ENCODE peak calls at places on chromosome 17, in five cellular contexts. E is A549, D is WTC11, F is K562, T is H1. V is an unnamed sample.

GRCh38 chr17:42194133-42194899 is at the start of gene GHDC:
- DNase-seq in D (peak), E (peak), T (peak), F (peak), V (peak)

GRCh38 chr17:74963656-74964055 is 8.9 kb downstream of the HID1 start:
- DNase-seq in E (no peak), T (no peak), F (no peak), D (no peak), V (no peak)

GRCh38 chr17:37802061-37802460 is 57.2 kb upstream of the HNF1B start:
- DNase-seq in D (no peak), T (no peak), E (no peak), F (no peak), V (no peak)

GRCh38 chr17:40467281-40467867 is 24.1 kb downstream of the IGFBP4 start:
- DNase-seq in D (no peak), F (no peak), E (no peak), T (no peak), V (no peak)

GRCh38 chr17:14886200-14886739 is 378.9 kb downstream of the PMP22 start:
- DNase-seq in D (no peak), E (no peak), T (no peak), F (no peak), V (no peak)

GRCh38 chr17:70804161-70804560 is 634.8 kb downstream of the KCNJ2 start:
- DNase-seq in F (no peak), E (no peak), T (no peak), D (no peak), V (no peak)

GRCh38 chr17:19867654-19868395 is at the start of gene ULK2:
- DNase-seq in F (no peak), E (peak), D (peak), T (peak), V (peak)

GRCh38 chr17:66831383-66832220 is 3.3 kb upstream of the CACNG5 start:
- DNase-seq in F (no peak), D (no peak), T (no peak), E (no peak), V (no peak)

GRCh38 chr17:29147682-29148081 is 32.5 kb downstream of the MYO18A start:
- DNase-seq in D (no peak), E (no peak), T (no peak), F (no peak), V (no peak)
- TF ChIP-seq JUN in D (no peak), E (no peak), T (no peak), F (no peak), V (no peak)

DNA sequence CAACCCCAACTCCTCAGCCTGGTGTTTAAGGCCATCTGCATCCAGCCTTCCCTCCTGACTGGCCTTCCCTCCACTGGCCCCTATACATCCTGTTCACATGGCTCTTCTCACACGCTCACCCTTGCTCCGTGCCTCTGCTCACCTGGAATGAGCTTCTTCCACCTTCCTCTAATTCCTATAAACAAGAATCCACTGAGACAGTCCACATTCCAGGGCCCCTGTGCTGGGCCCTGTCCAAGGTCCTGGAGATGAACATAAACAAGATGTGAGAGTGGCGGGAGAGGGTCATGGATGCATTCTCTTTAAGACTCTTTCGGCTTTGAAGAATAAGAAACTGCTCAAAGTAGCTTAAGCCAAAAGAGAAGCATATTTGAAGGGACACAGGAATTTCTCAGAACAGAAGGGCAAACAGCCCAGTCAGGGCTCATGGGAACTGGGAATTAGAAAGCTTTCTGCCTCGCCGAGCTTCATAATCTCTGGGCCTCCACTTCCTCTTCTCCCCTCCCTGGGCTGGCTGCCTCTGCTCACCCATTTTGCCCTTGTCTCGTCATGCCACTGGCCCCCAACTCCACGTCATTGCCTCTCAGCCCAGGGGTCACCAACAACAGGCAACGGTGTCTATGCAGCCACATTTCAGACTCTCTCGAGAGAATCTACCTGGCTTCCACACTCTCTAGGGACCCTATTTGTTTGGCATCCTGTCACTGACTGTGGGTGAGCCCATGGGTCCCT is 13.5 kb downstream of the SPPL2C start:
- DNase-seq in T (peak), E (no peak), D (peak), F (peak), V (peak)
- TF ChIP-seq JUN in T (no peak), E (no peak), D (peak), F (no peak), V (no peak)

GRCh38 chr17:81961087-81961514 is at the start of gene NOTUM:
- DNase-seq in F (peak), D (peak), T (peak), E (peak), V (no peak)

GRCh38 chr17:81960130-81960958 is 643 bp downstream of the NOTUM start:
- DNase-seq in E (no peak), D (no peak), T (peak), F (peak), V (no peak)

GRCh38 chr17:81957691-81958432 is 3.1 kb downstream of the NOTUM start:
- DNase-seq in D (no peak), E (no peak), T (no peak), F (no peak), V (no peak)

GRCh38 chr17:81958633-81959342 is 2.2 kb downstream of the NOTUM start:
- DNase-seq in T (no peak), F (peak), D (no peak), E (no peak), V (no peak)

GRCh38 chr17:81959362-81960129 is 1.4 kb downstream of the NOTUM start:
- DNase-seq in F (peak), E (peak), T (peak), D (peak), V (peak)
- TF ChIP-seq JUN in F (peak), E (no peak), T (no peak), D (no peak), V (no peak)

GRCh38 chr17:65219124-65219523 is 82.0 kb downstream of the RGS9 start:
- DNase-seq in F (no peak), D (no peak), E (no peak), T (no peak), V (no peak)
- TF ChIP-seq JUN in F (no peak), D (no peak), E (no peak), T (no peak), V (no peak)

DNA sequence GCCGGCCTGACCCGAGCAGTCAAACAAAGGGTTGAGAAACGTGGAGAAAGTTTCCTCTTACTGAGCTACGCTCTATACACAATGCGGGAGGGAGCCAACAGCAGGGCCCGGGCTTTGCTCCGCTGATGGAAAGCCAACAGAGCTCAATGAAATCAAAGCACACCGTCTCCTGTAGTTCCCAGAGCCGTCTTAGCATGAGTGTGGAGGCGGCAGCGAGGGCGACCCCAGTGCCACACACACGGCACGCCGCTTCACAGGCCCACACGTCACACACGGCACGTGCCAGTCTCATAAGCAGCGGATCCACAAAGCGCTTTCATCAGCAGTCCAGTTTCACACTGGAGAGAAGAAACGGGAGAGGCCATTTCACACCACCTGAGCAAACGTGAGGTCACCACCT is 34.7 kb downstream of the CYB5D2 start:
- DNase-seq in F (no peak), E (no peak), T (no peak), D (no peak), V (no peak)
- TF ChIP-seq JUN in F (no peak), E (no peak), T (no peak), D (no peak), V (no peak)

DNA sequence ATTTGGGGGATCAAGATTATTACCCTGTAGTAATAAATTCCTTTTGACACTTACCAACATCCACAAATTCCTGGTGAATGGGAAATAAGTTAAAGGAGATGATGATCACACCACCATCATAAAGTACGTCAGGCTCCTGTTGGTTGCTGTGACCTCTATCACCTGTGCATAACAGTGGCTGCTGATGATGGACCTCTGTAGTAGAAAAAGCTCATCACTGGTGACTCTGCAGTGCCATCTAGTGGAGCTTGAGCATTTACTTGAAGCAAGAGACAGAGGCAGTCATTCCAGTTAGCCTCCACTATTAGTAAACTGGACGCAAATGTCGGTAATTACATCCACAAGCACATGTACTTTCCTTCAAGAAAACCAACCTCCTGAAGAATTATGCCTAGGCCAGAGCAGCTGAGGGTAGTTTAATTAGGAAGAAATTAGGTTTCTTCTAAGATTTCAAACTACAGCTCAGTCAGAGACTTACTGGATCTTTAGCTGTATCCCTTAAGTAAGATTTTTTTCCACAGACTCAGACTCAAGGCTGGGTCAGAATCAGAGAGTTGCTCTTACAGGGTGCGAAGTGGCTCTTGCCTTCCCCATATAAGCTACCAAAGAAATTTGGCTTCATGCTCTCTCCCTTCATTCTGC is 39.3 kb downstream of the CYB561 start:
- DNase-seq in T (peak), F (peak), E (peak), D (peak), V (peak)
- TF ChIP-seq JUN in T (no peak), F (no peak), E (no peak), D (no peak), V (no peak)

GRCh38 chr17:49728425-49728824 is 20.7 kb upstream of the SLC35B1 start:
- DNase-seq in E (no peak), F (no peak), T (no peak), D (no peak), V (no peak)

GRCh38 chr17:49729074-49729473 is 21.3 kb upstream of the SLC35B1 start:
- DNase-seq in F (no peak), D (no peak), T (no peak), E (no peak), V (no peak)

GRCh38 chr17:49727353-49727752 is 19.6 kb upstream of the SLC35B1 start:
- DNase-seq in T (no peak), D (no peak), E (no peak), F (no peak), V (no peak)

GRCh38 chr17:49730787-49731441 is 23.1 kb upstream of the SLC35B1 start:
- DNase-seq in E (no peak), F (no peak), D (no peak), T (no peak), V (no peak)

GRCh38 chr17:49730078-49730786 is 22.5 kb upstream of the SLC35B1 start:
- DNase-seq in T (no peak), E (no peak), D (no peak), F (no peak), V (peak)
- TF ChIP-seq JUN in T (no peak), E (no peak), D (no peak), F (no peak), V (no peak)

DNA sequence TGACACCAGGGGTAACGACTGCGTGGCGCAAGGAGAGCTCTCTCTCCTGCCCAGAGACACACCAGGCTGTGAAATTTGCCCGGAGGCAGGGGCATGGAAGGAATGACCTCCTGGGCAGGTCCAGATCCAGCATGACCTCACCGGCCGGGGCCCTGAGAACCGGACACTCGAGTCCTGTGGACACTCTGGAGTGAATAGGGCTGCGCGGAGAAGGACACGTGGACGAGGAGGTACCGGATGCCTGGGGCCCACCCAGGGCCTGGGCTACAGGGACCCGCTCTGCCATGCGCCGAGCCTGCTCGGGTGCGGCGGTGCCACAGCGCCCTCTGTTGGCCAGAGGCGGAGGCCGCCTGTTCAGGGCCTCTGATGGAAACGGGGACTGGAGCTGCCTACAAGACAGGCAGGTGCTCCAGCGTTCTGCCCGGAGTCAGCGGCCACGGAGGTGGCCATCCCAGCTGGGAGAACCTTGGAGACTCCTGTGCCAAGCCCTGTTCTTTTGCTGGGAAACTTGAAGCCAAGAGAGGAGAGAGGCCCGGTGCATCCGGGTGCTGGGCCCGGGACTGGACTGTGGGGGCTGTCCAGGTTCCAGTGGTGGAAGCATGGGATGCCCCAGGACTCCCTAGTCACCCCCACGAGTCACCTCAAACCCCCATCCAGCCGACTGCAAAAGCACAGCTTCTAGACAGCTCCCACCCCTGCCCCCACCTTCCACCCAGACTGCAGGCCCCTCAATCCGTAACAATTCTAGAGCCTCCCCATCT is 19.3 kb upstream of the NXPH3 start:
- DNase-seq in F (peak), T (peak), E (peak), D (peak), V (peak)
- TF ChIP-seq JUN in F (no peak), T (no peak), E (no peak), D (no peak), V (no peak)

DNA sequence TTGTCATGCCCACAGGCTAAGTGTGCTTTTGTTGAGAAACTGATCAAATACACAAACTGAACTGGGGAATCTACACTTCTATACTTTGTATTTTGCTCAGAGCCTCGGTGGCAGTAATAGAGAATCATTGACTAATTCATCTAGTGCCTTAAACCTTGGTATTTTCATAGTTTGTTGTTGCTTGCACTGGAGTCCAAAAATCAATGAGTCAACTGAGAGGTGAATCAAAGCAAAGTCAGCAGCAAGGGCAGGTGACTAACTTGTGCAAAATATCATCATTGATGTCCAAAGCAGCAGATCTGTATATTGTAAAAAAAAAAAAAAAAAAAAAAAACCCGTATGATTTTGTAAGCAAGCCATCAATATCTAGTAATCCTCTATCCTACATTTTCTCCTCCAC is 296.4 kb downstream of the MAP2K6 start:
- DNase-seq in T (no peak), E (no peak), F (no peak), D (no peak), V (no peak)
- TF ChIP-seq JUN in T (no peak), E (no peak), F (no peak), D (no peak), V (no peak)

GRCh38 chr17:63834431-63835166 is 7.1 kb upstream of the FTSJ3 start:
- DNase-seq in D (peak), F (peak), T (peak), E (peak), V (peak)
- TF ChIP-seq JUN in D (no peak), F (no peak), T (no peak), E (no peak), V (no peak)